ENCODE peak calls at places on chromosome 16, in four cellular contexts. I is HCT116, X is HepG2, W is SK-N-SH. Z is an unnamed sample.

GRCh38 chr16:78004501-78004900 is 17.8 kb upstream of the CLEC3A start:
- DNase-seq in I (no peak), X (peak), W (no peak), Z (no peak)

GRCh38 chr16:10210979-10211378 is 28.8 kb upstream of the GRIN2A start:
- DNase-seq in I (no peak), X (no peak), W (no peak), Z (no peak)

GRCh38 chr16:86975445-86975844 is 341.7 kb downstream of the C16orf95 start:
- DNase-seq in I (peak), X (no peak), W (peak), Z (peak)

GRCh38 chr16:80006175-80006895 is 405.8 kb upstream of the MAF start:
- DNase-seq in I (no peak), X (no peak), W (no peak), Z (peak)

GRCh38 chr16:1474047-1474446 is 781 bp downstream of the CLCN7 start:
- DNase-seq in I (no peak), X (peak), W (no peak), Z (peak)

GRCh38 chr16:11254913-11255736 is 879 bp downstream of the SOCS1 start:
- DNase-seq in I (no peak), X (no peak), W (peak), Z (peak)

GRCh38 chr16:56609463-56609921 is 1.1 kb downstream of the MT2A start:
- DNase-seq in I (peak), X (peak), W (peak), Z (no peak)

GRCh38 chr16:61128545-61129323 is 907.5 kb downstream of the CDH8 start:
- DNase-seq in I (no peak), X (no peak), W (peak), Z (no peak)

GRCh38 chr16:7319514-7319913 is 13.1 kb upstream of the RBFOX1 start:
- DNase-seq in I (no peak), X (no peak), W (no peak), Z (no peak)

GRCh38 chr16:1870365-1871082 is 1.4 kb downstream of the MEIOB start:
- DNase-seq in I (peak), X (peak), W (no peak), Z (peak)

GRCh38 chr16:69930117-69930776 is 20.9 kb upstream of the CLEC18A start:
- DNase-seq in I (peak), X (peak), W (peak), Z (peak)

GRCh38 chr16:8660841-8661301 is 13.5 kb upstream of the ABAT start:
- DNase-seq in I (peak), X (peak), W (peak), Z (peak)

GRCh38 chr16:65919116-65919515 is 447.4 kb upstream of the CDH5 start:
- DNase-seq in I (no peak), X (no peak), W (no peak), Z (no peak)
- TF ChIP-seq ELF1 in I (no peak), X (no peak), W (no peak), Z (no peak)

GRCh38 chr16:59214455-59214854 is 480.3 kb upstream of the GOT2 start:
- DNase-seq in I (no peak), X (no peak), W (no peak), Z (no peak)

GRCh38 chr16:59205403-59205802 is 471.3 kb upstream of the GOT2 start:
- DNase-seq in I (no peak), X (no peak), W (no peak), Z (no peak)

GRCh38 chr16:59212492-59213024 is 478.4 kb upstream of the GOT2 start:
- DNase-seq in I (no peak), X (no peak), W (no peak), Z (no peak)

GRCh38 chr16:59213952-59214351 is 479.8 kb upstream of the GOT2 start:
- DNase-seq in I (no peak), X (no peak), W (no peak), Z (no peak)

DNA sequence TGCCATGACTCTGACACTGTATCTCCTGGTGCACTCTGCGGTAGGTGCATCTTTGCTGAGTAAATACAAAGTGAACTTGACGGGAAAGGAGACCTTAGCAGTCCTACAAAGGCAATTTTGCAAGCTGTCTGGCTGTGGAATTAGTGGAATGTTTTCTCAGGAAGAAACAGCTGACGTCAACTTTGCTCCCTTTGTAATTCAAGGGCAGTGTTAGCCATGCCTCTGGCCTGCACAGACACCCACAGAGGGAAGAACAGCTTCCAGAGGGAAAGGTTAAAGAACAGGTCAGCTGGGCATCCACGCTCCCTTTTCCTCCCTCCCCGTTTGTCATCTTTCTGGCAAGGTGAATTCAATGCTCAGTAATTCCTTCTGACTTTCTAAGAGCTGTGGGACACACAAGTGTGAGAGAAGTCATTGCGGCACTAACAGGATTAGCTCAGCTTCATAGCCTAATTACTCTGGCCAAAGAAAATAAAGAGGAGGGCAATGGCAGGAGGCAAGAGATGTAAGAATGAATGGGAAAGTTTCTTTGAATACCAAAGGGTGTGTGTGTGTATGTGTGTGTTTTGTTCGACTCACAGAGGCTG is 476.9 kb upstream of the GOT2 start:
- DNase-seq in I (no peak), X (peak), W (no peak), Z (no peak)
- TF ChIP-seq ELF1 in I (no peak), X (no peak), W (no peak), Z (no peak)

DNA sequence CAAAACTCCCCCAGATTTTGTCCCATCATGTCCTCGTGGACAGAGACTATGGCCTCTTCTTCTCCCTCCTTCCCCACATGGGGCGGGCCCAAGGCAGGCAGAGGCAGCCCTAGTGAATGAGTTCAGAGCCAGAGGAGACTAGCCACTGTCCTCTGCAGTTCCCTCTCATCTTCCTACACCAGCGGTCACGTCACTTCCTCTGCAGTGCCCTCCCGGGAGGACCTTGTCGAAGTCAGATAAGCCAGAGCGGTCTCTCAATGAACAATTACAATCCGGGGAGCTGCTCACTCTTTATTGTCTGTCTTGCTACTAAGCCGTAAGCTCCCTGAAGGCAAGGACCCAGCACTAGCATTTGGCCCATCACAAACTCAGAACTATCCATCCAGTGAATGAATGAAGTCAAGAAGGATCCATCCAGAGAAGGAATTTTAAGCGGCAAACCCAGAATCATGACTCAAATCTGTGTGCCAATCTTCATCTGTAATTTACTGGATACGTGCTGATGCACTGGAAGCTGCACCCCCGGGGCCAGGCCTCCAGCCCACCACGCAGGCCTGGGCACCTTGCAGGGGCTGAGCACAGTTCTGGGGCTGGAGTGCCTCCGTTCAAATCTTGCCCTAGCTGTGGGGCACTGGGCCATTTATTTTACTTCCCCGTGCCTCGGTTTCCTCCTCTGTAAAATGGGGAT is 18.1 kb downstream of the ZNF423 start:
- DNase-seq in I (no peak), X (no peak), W (no peak), Z (peak)
- TF ChIP-seq ELF1 in I (no peak), X (no peak), W (no peak), Z (no peak)

GRCh38 chr16:72530434-72530833 is 358.5 kb upstream of the PMFBP1 start:
- DNase-seq in I (peak), X (no peak), W (no peak), Z (no peak)
- TF ChIP-seq ELF1 in I (no peak), X (no peak), W (no peak), Z (no peak)

DNA sequence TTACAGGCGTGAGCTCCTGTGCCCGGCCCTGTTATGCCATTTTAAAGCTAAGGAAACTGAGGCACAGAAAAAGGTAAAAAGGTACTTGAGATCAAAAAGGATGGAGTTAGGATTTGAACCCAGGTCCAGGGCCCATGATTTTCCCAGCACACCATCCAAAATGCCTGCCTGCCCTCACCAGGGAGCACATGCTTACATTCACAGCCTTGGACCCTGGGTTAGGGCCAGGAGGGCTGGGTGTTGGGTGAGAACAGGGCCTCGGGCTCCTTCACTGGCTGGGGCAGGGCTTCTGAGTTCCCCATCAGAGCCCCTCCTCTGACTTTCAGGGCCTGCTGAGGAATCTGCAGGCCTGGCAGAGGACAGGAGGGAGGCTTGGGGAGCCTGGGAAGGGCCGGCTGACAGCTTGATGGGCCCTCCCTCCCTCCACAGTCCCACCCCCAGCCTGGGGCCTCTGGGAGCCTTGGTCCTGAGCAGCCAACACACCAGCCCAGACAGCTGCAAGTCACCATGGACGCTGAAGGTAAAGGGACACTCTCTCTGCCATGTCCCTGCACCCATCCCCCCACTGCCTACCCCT is at the start of gene QPRT:
- DNase-seq in I (no peak), X (peak), W (peak), Z (peak)
- TF ChIP-seq ELF1 in I (no peak), X (no peak), W (no peak), Z (no peak)

GRCh38 chr16:48405153-48405552 is 19.9 kb upstream of the SIAH1 start:
- DNase-seq in I (no peak), X (no peak), W (no peak), Z (no peak)

GRCh38 chr16:48409839-48410610 is 24.8 kb upstream of the SIAH1 start:
- DNase-seq in I (no peak), X (peak), W (no peak), Z (peak)

GRCh38 chr16:48413291-48413690 is 28.1 kb upstream of the SIAH1 start:
- DNase-seq in I (no peak), X (no peak), W (no peak), Z (no peak)

GRCh38 chr16:48405907-48406306 is 20.7 kb upstream of the SIAH1 start:
- DNase-seq in I (no peak), X (peak), W (no peak), Z (no peak)

GRCh38 chr16:48408688-48409087 is 23.5 kb upstream of the SIAH1 start:
- DNase-seq in I (no peak), X (no peak), W (no peak), Z (no peak)
- TF ChIP-seq ELF1 in I (no peak), X (no peak), W (no peak), Z (no peak)

DNA sequence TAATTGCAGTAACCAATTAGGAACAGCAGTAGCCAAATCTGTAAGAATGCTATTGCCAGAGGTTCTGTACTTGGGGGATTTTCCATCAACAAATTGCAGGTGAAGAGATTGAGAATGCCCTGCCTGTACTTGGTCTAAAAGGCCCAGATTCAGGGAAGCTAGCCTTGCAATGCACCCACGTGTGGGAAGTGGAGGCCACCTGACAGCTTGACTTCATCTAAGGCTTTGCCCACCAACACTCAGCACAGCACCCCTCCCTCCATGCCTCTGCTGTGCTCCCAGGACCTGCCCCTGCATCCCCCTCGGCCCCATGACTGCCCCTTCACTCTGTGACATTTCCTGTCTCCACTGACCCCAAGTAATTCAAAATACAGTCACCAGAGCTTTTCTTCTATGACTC is 79.1 kb upstream of the CDH5 start:
- DNase-seq in I (no peak), X (no peak), W (no peak), Z (no peak)
- TF ChIP-seq ELF1 in I (no peak), X (no peak), W (no peak), Z (no peak)